ENCODE peak calls at places on chromosomes 12 and 14, in five cellular contexts. Q is anterior cingulate cortex; H is naive thymus-derived CD8-positive, alpha-beta T cell; D is T-helper 2 cell; L is NCI-H1417. B is an unnamed sample.

GRCh38 chr12:43104524-43104923 is 447.5 kb downstream of the ADAMTS20 start:
- DNase-seq in Q (no peak), H (no peak), D (no peak), L (no peak), B (no peak)

GRCh38 chr12:95789126-95790024 is 1.2 kb downstream of the NTN4 start:
- DNase-seq in Q (peak), H (peak), D (no peak), L (peak), B (no peak)

GRCh38 chr14:105857223-105857815 is 330.9 kb downstream of the TMEM121 start:
- DNase-seq in Q (no peak), H (no peak), D (peak), L (no peak), B (no peak)

GRCh38 chr12:8658361-8658760 is 4.3 kb downstream of the MFAP5 start:
- DNase-seq in Q (no peak), H (no peak), D (no peak), L (no peak), B (peak)

GRCh38 chr14:56659964-56660551 is 80.5 kb downstream of the TMEM260 start:
- DNase-seq in Q (no peak), H (peak), D (no peak), L (peak), B (peak)

GRCh38 chr12:4285070-4285469 is 11.5 kb downstream of the CCND2 start:
- DNase-seq in Q (no peak), H (no peak), D (no peak), L (no peak), B (no peak)

GRCh38 chr12:4506870-4507269 is 31.8 kb upstream of the RAD51AP1 start:
- DNase-seq in Q (no peak), H (peak), D (no peak), L (no peak), B (peak)

GRCh38 chr14:52553002-52553670 is 500 bp downstream of the GPR137C start:
- DNase-seq in Q (peak), H (peak), D (peak), L (peak), B (no peak)

GRCh38 chr12:40953076-40953475 is 235.0 kb upstream of the PDZRN4 start:
- DNase-seq in Q (no peak), H (no peak), D (no peak), L (no peak), B (no peak)

GRCh38 chr12:113056631-113057488 is at the start of gene DTX1:
- DNase-seq in Q (peak), H (peak), D (peak), L (peak), B (no peak)

GRCh38 chr14:64220466-64220865 is 73.7 kb downstream of the ESR2 start:
- DNase-seq in Q (peak), H (no peak), D (no peak), L (no peak), B (no peak)

GRCh38 chr12:113063396-113064350 is 7.1 kb downstream of the DTX1 start:
- DNase-seq in Q (no peak), H (no peak), D (no peak), L (no peak), B (no peak)

GRCh38 chr14:34781242-34781641 is 66.8 kb upstream of the CFL2 start:
- DNase-seq in Q (no peak), H (no peak), D (no peak), L (no peak), B (peak)

GRCh38 chr12:91361864-91362263 is 179.2 kb upstream of the DCN start:
- DNase-seq in Q (no peak), H (peak), D (no peak), L (peak), B (peak)

GRCh38 chr12:2295941-2296461 is 243.2 kb downstream of the CACNA1C start:
- DNase-seq in Q (no peak), H (no peak), D (no peak), L (no peak), B (peak)

GRCh38 chr12:6041891-6042290 is 82.6 kb downstream of the VWF start:
- DNase-seq in Q (no peak), H (no peak), D (no peak), L (no peak), B (no peak)

GRCh38 chr14:33062476-33062875 is 123.8 kb downstream of the NPAS3 start:
- DNase-seq in Q (no peak), H (no peak), D (no peak), L (peak), B (no peak)

GRCh38 chr12:58915634-58916033 is 4.7 kb downstream of the LRIG3 start:
- DNase-seq in Q (no peak), H (no peak), D (no peak), L (peak), B (peak)

GRCh38 chr12:116689586-116689985 is 48.3 kb downstream of the SPRING1 start:
- DNase-seq in Q (no peak), H (no peak), D (no peak), L (no peak), B (no peak)

GRCh38 chr14:69044965-69045555 is 66.0 kb upstream of the ACTN1 start:
- DNase-seq in Q (no peak), H (no peak), D (no peak), L (no peak), B (no peak)

GRCh38 chr12:116924558-116925453 is 14.1 kb downstream of the FBXW8 start:
- DNase-seq in Q (no peak), H (peak), D (peak), L (no peak), B (peak)

GRCh38 chr14:90615444-90616095 is 200.7 kb downstream of the TTC7B start:
- DNase-seq in Q (no peak), H (no peak), D (no peak), L (no peak), B (no peak)